ENCODE peak calls at places on chromosome 22, in five cellular contexts. D is body of pancreas, Y is endothelial cell, V is lower lobe of right lung, G is cardiac muscle cell. I is an unnamed sample.

GRCh38 chr22:36385491-36386350 is 2.0 kb downstream of the MYH9 start:
- DNase-seq in D (peak), Y (no peak), V (peak), G (no peak), I (no peak)

GRCh38 chr22:33579448-33580093 is 340.7 kb downstream of the LARGE1 start:
- DNase-seq in D (peak), Y (peak), V (no peak), G (peak), I (peak)

GRCh38 chr22:40058265-40058664 is 63.5 kb downstream of the FAM83F start:
- DNase-seq in D (no peak), Y (peak), V (no peak), G (no peak), I (no peak)

GRCh38 chr22:42544686-42545085 is 9.1 kb upstream of the SERHL2 start:
- DNase-seq in D (no peak), Y (no peak), V (no peak), G (no peak), I (no peak)

GRCh38 chr22:31148516-31148915 is 8.2 kb upstream of the PLA2G3 start:
- DNase-seq in D (no peak), Y (no peak), V (no peak), G (no peak), I (no peak)

GRCh38 chr22:42920101-42920820 is 63.2 kb upstream of the ARFGAP3 start:
- DNase-seq in D (no peak), Y (no peak), V (peak), G (no peak), I (no peak)

GRCh38 chr22:45195616-45196015 is 31.9 kb downstream of the NUP50 start:
- DNase-seq in D (no peak), Y (no peak), V (no peak), G (no peak), I (no peak)

GRCh38 chr22:36982136-36982535 is 37.1 kb downstream of the TST start:
- DNase-seq in D (no peak), Y (no peak), V (no peak), G (no peak), I (no peak)

GRCh38 chr22:33971561-33971961 is 51.3 kb upstream of the LARGE1 start:
- DNase-seq in D (no peak), Y (no peak), V (no peak), G (no peak), I (no peak)

GRCh38 chr22:17562906-17563870 is at the start of gene SLC25A18:
- DNase-seq in D (no peak), Y (no peak), V (no peak), G (peak), I (no peak)

GRCh38 chr22:26374645-26375044 is 54.4 kb upstream of the ASPHD2 start:
- DNase-seq in D (no peak), Y (no peak), V (no peak), G (no peak), I (no peak)

GRCh38 chr22:19927696-19928095 is 13.9 kb upstream of the COMT start:
- DNase-seq in D (no peak), Y (no peak), V (peak), G (no peak), I (no peak)

GRCh38 chr22:33883961-33884808 is 36.1 kb downstream of the LARGE1 start:
- DNase-seq in D (no peak), Y (no peak), V (no peak), G (no peak), I (no peak)

GRCh38 chr22:36986242-36986821 is 32.9 kb downstream of the TST start:
- DNase-seq in D (peak), Y (peak), V (no peak), G (no peak), I (peak)

GRCh38 chr22:45162531-45162930 is 1.2 kb upstream of the NUP50 start:
- DNase-seq in D (no peak), Y (no peak), V (no peak), G (no peak), I (no peak)

GRCh38 chr22:46807458-46807857 is 45.0 kb downstream of the TBC1D22A start:
- DNase-seq in D (no peak), Y (no peak), V (no peak), G (no peak), I (no peak)

GRCh38 chr22:31185056-31185455 is 25.1 kb downstream of the RNF185 start:
- DNase-seq in D (no peak), Y (no peak), V (no peak), G (no peak), I (no peak)

GRCh38 chr22:46578251-46578823 is 40.9 kb upstream of the CELSR1 start:
- DNase-seq in D (no peak), Y (no peak), V (peak), G (no peak), I (no peak)

DNA sequence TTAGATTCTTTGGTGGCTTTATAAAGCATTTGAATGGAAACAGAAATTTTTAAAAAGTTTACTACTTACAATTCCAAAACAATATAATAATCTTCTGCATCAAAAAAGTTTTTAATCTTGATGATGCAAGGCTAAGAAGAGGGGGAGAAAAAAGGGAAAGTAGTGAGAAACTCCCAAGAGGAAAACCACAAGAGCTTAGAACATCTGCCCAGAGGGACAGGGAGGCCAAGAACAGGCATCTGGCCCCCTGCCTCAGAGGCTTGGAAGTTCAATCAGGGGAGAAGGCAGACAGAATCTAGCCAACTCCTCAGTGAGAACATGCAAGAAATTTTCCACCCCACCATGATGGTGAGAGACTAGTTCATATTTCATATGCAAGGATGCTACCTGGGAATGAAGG is 23.8 kb upstream of the TTC28 start:
- DNase-seq in D (no peak), Y (no peak), V (no peak), G (no peak), I (no peak)
- TF ChIP-seq CTCF in D (no peak), Y (no peak), V (no peak), G (no peak), I (no peak)

DNA sequence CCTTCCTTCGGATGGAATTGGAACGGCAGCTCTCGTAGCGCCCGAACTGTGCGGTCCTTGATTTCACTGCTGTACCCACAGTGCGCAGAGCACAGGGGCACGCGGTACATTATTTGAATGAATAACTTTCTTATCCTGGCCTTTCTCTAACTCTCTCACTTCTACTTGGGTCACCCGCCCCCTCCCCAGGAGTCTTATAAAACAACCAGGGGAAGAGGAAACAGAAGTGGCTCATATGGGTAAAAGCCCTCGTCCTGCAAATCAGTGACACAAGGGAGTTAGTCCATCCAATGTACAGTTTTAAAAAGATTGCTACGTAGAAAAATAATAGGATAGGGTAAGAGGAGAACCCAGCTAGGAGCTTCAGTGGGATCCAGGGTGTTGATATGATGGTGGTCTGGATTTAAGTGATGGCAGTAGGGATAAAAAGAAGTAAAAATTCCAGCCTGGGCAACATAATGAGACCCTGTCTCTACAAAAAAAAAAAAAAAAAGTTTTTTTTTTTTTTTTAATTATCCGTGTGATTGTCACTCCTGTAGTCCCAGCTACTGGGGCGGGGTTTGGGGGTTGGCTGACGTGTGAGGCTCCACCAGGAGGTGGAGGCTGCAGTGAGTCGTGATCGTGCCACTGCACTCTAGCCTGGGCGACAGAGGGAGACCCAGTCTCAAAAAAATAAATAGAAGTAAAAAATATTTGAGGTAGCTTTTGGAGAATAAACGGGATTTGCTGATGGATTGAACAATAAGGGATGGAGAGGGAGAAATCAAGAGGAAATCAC is 7.1 kb upstream of the L3MBTL2 start:
- DNase-seq in D (peak), Y (peak), V (peak), G (peak), I (peak)
- TF ChIP-seq CTCF in D (no peak), Y (no peak), V (no peak), G (no peak), I (no peak)

GRCh38 chr22:49701380-49702067 is 126.1 kb downstream of the BRD1 start:
- DNase-seq in D (no peak), Y (no peak), V (no peak), G (no peak), I (no peak)
- TF ChIP-seq CTCF in D (peak), Y (peak), V (peak), G (peak), I (peak)

DNA sequence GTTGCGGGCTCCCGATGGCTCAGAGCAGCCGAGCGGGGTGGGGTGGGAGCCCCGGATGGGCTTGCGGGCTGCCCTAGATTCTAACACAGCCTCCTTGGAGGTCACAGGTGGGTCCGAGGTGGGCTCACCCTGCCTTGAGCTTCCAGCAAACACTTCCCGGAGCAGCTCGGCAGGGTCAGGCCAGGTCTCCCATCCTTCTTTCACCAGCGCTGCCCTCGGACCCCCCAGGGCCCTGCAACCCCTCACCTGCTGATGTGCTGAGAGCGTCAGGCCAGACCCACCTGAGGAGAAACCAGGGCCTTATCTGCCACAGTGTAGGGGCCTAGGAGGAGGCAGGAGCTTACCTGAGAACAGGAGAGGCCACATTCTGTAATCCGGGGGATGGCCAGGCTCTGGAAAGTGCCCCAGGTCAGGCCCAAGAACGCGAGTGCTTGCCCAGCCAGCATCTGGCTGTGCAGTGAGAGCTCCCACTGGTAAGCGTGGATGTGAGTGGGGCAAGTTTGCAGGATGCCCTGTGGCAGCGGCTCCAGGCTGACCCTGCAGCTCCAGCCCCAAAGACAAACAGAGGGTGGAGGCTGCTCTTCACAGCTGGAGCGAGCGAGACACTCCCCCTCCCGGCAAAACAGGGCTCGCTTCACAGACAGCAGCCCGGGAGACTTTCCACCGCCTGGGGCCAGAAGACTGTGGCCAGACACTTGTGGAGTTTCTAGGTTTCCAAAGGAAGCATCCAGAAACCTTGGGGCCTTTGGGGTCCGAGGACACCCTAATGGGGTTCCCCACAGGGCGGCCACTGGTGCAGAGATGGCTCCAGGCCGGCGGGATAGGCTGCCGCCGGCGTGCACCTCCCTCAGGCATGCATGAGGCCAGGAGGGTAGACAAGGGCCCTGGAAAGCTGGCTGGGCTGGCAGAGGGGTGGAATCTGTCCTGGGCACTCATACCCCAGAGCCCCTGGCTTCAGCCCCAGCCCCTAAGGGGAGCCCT is at the start of gene IL17REL:
- DNase-seq in D (no peak), Y (peak), V (no peak), G (no peak), I (peak)
- TF ChIP-seq CTCF in D (no peak), Y (no peak), V (no peak), G (peak), I (no peak)

GRCh38 chr22:22770881-22771280 is 116.7 kb upstream of the IGLL5 start:
- DNase-seq in D (no peak), Y (no peak), V (no peak), G (no peak), I (no peak)

GRCh38 chr22:22771696-22772377 is 115.8 kb upstream of the IGLL5 start:
- DNase-seq in D (no peak), Y (no peak), V (no peak), G (no peak), I (no peak)

GRCh38 chr22:22769434-22770279 is 118.0 kb upstream of the IGLL5 start:
- DNase-seq in D (no peak), Y (no peak), V (no peak), G (no peak), I (no peak)

GRCh38 chr22:22768885-22769284 is 118.7 kb upstream of the IGLL5 start:
- DNase-seq in D (no peak), Y (no peak), V (no peak), G (no peak), I (no peak)

DNA sequence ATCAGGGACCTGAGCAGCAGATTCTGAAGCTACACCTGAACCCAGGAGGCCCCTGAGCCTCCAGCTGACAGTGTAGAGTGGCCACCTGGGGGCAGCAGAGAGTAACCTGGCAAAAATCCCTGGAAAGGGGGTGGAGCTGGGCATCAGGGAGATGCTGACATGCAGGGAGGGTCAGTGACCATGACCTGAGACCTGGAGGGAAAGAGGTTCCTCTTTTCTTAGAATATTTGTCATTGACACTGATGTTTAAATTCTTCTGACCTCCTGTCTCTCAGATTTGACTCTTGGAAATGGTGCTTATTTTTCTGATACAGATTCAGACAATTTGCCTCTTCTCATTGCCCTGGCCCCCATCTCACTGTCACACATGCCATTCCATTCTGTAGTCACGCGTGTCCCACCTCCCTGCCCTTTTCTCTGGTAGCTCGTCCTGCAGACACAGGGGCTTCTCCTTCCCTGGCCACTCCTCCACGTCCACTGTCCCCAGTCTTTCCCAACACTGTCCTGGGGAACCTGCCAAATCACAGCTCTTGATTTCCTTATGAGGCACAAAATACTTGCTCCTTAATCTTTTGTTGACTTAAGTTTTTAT is 117.2 kb upstream of the IGLL5 start:
- DNase-seq in D (peak), Y (peak), V (no peak), G (no peak), I (peak)
- TF ChIP-seq CTCF in D (peak), Y (peak), V (peak), G (peak), I (peak)

DNA sequence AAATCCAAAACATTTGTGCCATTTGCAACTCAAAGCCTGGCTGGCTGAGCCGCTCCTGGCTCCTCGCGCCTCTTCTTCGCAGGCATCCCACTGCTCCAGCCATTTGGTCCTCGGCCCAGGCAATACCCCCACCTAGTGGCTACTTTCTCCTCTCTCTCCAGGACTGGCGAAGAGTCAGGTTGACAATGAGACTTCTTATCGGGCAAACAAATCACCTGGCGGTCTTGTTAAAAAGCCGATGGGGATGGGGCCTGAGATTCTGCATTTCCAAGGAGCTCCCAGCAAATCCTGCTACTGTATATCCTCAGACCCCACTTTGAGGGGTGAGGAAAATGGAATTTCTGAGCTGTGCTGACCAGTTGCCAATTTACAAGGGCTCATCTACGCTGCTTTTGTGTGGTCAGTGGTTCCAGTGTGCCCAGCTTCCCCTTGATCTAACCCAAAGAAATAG is 89.0 kb downstream of the ISX start:
- DNase-seq in D (peak), Y (peak), V (peak), G (peak), I (peak)
- TF ChIP-seq CTCF in D (peak), Y (peak), V (peak), G (peak), I (peak)

GRCh38 chr22:47807506-47807905 is 1045.1 kb downstream of the TBC1D22A start:
- DNase-seq in D (no peak), Y (no peak), V (no peak), G (no peak), I (no peak)
- TF ChIP-seq CTCF in D (no peak), Y (no peak), V (no peak), G (no peak), I (no peak)

DNA sequence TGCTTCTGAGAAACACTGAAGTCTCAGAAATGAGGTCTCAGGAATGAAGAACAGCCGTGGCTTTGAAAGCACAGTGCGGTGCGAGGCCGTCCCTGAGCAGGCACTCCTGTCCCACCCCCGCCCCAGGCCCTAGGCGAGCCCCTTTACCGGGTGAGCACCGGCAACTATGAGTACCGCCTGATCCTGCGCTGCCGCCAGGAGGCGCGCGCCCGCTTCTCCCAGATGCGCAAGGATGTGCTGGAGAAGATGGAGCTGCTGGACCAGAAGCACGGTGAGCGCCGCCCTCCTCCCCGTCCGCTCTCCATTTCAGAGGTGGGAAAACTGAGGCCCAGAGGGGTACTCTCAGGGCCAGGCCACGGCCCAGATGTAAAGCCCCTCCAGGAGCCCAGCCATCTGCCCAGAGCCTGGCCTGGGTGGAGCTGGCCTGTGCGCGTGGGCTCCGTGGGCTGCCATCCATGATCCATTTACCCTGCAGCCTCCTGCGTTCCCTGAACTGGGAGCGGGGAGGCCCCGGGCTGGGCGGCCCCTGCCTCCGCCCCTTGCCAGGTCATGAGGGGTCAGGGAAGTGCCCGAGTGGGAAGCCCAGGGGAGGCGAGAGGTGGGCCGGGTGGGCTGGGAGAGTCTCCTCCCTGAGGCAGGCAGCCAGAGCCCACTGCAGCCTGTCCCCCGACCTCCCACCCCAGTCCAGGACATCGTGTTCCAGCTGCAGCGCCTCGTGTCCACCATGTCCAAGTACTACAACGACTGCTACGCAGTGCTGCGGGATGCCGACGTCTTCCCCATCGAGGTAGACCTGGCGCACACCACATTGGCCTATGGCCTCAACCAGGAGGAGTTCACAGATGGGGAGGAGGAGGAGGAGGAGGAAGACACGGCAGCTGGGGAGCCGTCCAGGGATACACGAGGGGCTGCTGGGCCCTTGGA is 9.5 kb downstream of the SLC16A8 start:
- DNase-seq in D (no peak), Y (peak), V (no peak), G (no peak), I (peak)
- TF ChIP-seq CTCF in D (no peak), Y (peak), V (peak), G (peak), I (peak)

DNA sequence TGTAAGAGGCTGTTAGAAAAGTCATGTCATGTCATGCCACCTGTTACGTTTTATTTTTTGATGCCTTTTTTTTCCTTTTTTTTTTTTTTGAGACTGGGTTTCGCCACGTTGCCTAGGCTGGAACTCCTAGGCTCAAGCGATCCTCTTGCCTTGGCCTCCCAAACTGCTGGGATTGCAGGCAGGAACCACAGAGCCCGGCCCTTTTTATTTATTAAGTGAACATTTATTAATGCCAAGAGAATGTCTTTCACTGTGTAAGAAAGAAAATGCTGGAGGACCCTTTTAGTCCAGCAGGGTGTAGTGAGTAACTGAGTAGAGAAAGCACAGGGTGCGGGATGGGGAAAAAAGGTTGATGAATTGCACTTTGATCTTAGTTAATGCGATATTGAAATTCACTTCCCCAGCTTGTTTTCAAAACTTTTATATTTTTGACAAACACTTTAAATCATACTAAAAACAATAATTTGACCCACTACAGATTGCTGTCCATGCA is 2.3 kb upstream of the XBP1 start:
- DNase-seq in D (no peak), Y (no peak), V (no peak), G (no peak), I (no peak)
- TF ChIP-seq CTCF in D (peak), Y (no peak), V (no peak), G (no peak), I (no peak)

I was measured in nephron progenitor cell.